ENCODE peak calls at places on chromosomes 3 and 15, in seven cellular contexts. Y is neural progenitor cell, T is GM23248, P is HepG2, L is endothelial cell of umbilical vein, U is astrocyte, H is HCT116. A is an unnamed sample.
A peak's percentile ranks its signal among the peaks of the same experiment; 100 is the strongest.

GRCh38 chr3:133641254-133641653 is 20.5 kb downstream of the TOPBP1 start:
- DNase-seq in Y (no peak), P (no peak), T (no peak), H (no peak), U (no peak), L (no peak), A (no peak)

GRCh38 chr3:53949541-53949940 is 57.9 kb upstream of the SELENOK start:
- DNase-seq in L (no peak), T (no peak), U (no peak), H (no peak), Y (no peak), P (no peak), A (no peak)

GRCh38 chr3:147298511-147298982 is 107.8 kb downstream of the ZIC4 start:
- DNase-seq in T (peak; percentile 99), Y (no peak), H (no peak), U (peak; percentile 100), L (peak; percentile 75), P (peak; percentile 3), A (no peak)

GRCh38 chr3:85881833-85882393 is 923.1 kb downstream of the CADM2 start:
- DNase-seq in T (no peak), L (no peak), P (no peak), H (no peak), Y (no peak), U (no peak), A (no peak)

GRCh38 chr3:147328711-147329110 is 77.6 kb downstream of the ZIC4 start:
- DNase-seq in L (no peak), U (no peak), T (no peak), H (no peak), P (no peak), Y (no peak), A (no peak)

GRCh38 chr3:118997190-118997589 is 37.5 kb downstream of the IGSF11 start:
- DNase-seq in H (no peak), U (no peak), Y (no peak), T (no peak), L (no peak), P (no peak), A (no peak)

GRCh38 chr15:73802336-73803105 is 49.4 kb upstream of the INSYN1 start:
- DNase-seq in P (no peak), U (no peak), Y (no peak), H (no peak), T (no peak), L (no peak), A (no peak)

GRCh38 chr3:122982202-122983185 is 45.1 kb downstream of the SEMA5B start:
- DNase-seq in H (no peak), P (peak; percentile 5), U (no peak), Y (peak; percentile 70), T (no peak), L (no peak), A (no peak)

GRCh38 chr3:161274691-161275298 is 53.7 kb downstream of the NMD3 start:
- DNase-seq in T (peak; percentile 66), L (peak; percentile 77), H (peak; percentile 54), Y (peak; percentile 46), P (peak; percentile 51), U (no peak), A (no peak)

GRCh38 chr3:99482191-99482590 is 156.2 kb upstream of the COL8A1 start:
- DNase-seq in P (no peak), U (no peak), Y (no peak), T (no peak), H (no peak), L (peak; percentile 51), A (no peak)

GRCh38 chr3:150094150-150094932 is 123.6 kb upstream of the PFN2 start:
- DNase-seq in H (peak; percentile 18), L (no peak), U (no peak), Y (no peak), P (no peak), T (peak; percentile 55), A (peak; percentile 62)

GRCh38 chr15:85150130-85150480 is 168.4 kb downstream of the PDE8A start:
- DNase-seq in P (no peak), Y (no peak), T (no peak), U (no peak), L (no peak), H (no peak), A (no peak)

GRCh38 chr3:68972358-68972979 is 40.1 kb upstream of the TAFA4 start:
- DNase-seq in P (peak; percentile 63), L (peak; percentile 65), T (peak; percentile 71), H (peak; percentile 44), U (peak; percentile 23), Y (peak; percentile 92), A (no peak)

GRCh38 chr3:134898315-134898714 is 103.3 kb downstream of the EPHB1 start:
- DNase-seq in Y (no peak), L (no peak), U (no peak), P (no peak), T (no peak), H (no peak), A (no peak)

DNA sequence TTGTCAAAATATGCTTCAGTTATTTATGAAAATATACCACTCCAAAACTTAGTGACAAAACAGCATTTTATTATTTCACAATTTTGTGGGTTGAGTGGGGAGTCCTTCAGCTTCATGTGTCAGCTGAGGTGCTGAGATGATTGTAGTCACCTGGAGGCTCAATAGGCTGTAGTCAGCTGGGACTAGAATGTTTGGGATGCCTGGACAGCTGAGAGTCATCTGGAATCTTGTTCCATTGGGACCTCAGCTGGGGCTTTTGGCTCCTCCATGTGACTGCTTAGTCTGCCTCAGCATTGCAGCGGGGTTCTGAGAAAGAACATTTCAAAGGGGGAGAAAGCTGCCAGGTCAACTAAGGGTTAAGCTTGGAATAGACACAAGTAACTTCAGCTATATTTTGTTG is 13.4 kb downstream of the STT3B start:
- DNase-seq in U (peak; percentile 5), H (no peak), T (peak; percentile 25), L (no peak), Y (peak; percentile 21), P (no peak), A (no peak)
- H4K20me1 ChIP-seq in U (peaks cover 82% of the 10 kb centered on the region), H (peaks cover 46% of the 10 kb centered on the region), T (peaks cover 12% of the 10 kb centered on the region), L (peaks cover 14% of the 10 kb centered on the region), Y (peaks cover 71% of the 10 kb centered on the region), P (peaks cover 35% of the 10 kb centered on the region), A (peaks cover 4% of the 10 kb centered on the region)

GRCh38 chr3:120052225-120052624 is 42.0 kb downstream of the GSK3B start:
- DNase-seq in H (no peak), T (no peak), U (no peak), Y (no peak), P (no peak), L (no peak), A (no peak)

GRCh38 chr3:120057626-120058025 is 36.6 kb downstream of the GSK3B start:
- DNase-seq in L (no peak), U (no peak), H (no peak), P (no peak), Y (no peak), T (no peak), A (no peak)

GRCh38 chr3:120059081-120059864 is 35.0 kb downstream of the GSK3B start:
- DNase-seq in H (no peak), P (no peak), T (no peak), L (no peak), Y (no peak), U (no peak), A (no peak)

GRCh38 chr3:120052685-120053084 is 41.6 kb downstream of the GSK3B start:
- DNase-seq in P (no peak), Y (no peak), T (peak; percentile 15), U (no peak), H (no peak), L (no peak), A (no peak)

GRCh38 chr3:120057029-120057428 is 37.2 kb downstream of the GSK3B start:
- DNase-seq in U (no peak), P (no peak), H (no peak), L (no peak), Y (no peak), T (no peak), A (no peak)
- H4K20me1 ChIP-seq in U (peaks cover 97% of the 10 kb centered on the region), P (peaks cover 4% of the 10 kb centered on the region), H (no peaks in the 10 kb centered on the region), L (peaks cover 36% of the 10 kb centered on the region), Y (peaks cover 54% of the 10 kb centered on the region), T (peaks cover 53% of the 10 kb centered on the region), A (peaks cover 17% of the 10 kb centered on the region)

DNA sequence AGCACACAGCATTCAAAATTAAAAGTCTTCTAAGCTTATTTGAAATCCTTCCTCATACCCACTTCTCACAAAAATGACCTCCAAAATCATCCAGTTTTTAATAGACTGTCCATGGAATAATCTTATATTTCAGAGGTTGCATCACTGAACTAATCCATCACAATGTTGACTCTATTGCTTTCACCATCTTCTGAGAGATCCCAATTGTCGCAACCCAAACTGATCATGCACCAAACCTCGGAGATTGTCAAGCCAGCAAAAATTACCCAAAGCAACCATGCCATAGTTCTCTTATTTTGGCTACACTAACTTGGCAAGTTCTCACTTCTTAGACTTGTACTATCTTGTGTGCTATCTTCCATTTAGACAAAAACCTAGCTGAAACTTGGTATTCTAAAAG is 75.5 kb downstream of the LRRFIP2 start:
- DNase-seq in Y (no peak), L (no peak), H (no peak), T (no peak), P (no peak), U (no peak), A (no peak)
- H4K20me1 ChIP-seq in Y (no peaks in the 10 kb centered on the region), L (no peaks in the 10 kb centered on the region), H (no peaks in the 10 kb centered on the region), T (no peaks in the 10 kb centered on the region), P (no peaks in the 10 kb centered on the region), U (no peaks in the 10 kb centered on the region), A (no peaks in the 10 kb centered on the region)

GRCh38 chr3:49013113-49013737 is 5.2 kb downstream of the DALRD3 start:
- DNase-seq in U (no peak), Y (no peak), T (no peak), H (no peak), L (no peak), P (no peak), A (no peak)
- H4K20me1 ChIP-seq in U (peaks cover 79% of the 10 kb centered on the region), Y (peaks cover 92% of the 10 kb centered on the region), T (no peaks in the 10 kb centered on the region), H (no peaks in the 10 kb centered on the region), L (no peaks in the 10 kb centered on the region), P (peaks cover 30% of the 10 kb centered on the region), A (peaks cover 27% of the 10 kb centered on the region)

DNA sequence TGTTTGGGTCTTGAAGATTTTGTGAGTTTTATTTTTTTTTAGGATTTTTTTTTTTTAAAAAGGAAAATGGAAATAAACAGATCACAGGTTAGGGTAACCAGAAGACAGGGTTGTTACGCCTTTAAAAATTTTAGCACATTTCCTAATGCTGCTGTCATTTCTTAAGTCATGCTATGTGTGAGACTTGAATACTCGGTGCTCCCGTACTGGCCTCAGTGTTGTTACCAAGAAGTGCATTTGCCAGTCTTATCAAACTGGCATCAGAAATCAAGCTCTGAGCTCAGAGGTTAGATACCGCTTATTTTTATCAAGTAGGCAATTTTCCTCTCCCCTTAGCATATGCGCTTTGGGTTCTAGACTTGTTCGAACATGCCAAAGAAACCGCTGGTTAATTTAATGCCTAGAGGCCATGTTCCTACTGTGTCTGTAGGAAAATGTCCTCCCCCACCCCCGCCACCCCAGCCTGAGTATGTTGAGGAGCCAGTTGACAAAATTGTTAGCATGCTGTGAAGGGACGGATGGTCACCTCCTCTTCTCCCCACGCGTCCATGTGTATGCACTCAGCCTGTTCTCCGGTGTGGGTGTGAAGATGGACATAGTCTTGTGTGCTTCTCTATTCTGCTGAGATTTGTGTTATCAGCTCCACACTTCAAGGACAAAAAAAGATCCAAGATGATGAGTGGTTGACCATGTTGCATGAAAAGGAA is 88.9 kb downstream of the ITPR1 start:
- DNase-seq in L (no peak), Y (no peak), H (no peak), U (no peak), P (no peak), T (no peak), A (peak; percentile 19)
- H4K20me1 ChIP-seq in L (no peaks in the 10 kb centered on the region), Y (no peaks in the 10 kb centered on the region), H (no peaks in the 10 kb centered on the region), U (no peaks in the 10 kb centered on the region), P (no peaks in the 10 kb centered on the region), T (no peaks in the 10 kb centered on the region), A (no peaks in the 10 kb centered on the region)